ENCODE peak calls at places on chromosomes 11 and 22, in nine cellular contexts. Z is Peyer's patch, P is heart left ventricle, V is suprapubic skin, A is esophagus muscularis mucosa, S is ovary, Q is A549, G is gastrocnemius medialis, Y is breast epithelium. R is an unnamed sample.

GRCh38 chr11:1075341-1075911 is 752 bp downstream of the MUC2 start:
- DNase-seq in Z (peak), P (no peak), V (no peak), A (no peak), S (peak), Q (no peak), G (no peak), Y (no peak), R (no peak)

GRCh38 chr22:35363571-35364086 is 17.3 kb upstream of the HMOX1 start:
- DNase-seq in Z (no peak), P (no peak), V (no peak), A (no peak), S (no peak), Q (no peak), G (no peak), Y (no peak), R (no peak)

GRCh38 chr11:39990413-39990812 is 1469.0 kb downstream of the LRRC4C start:
- DNase-seq in Z (no peak), P (no peak), V (no peak), A (no peak), S (no peak), Q (no peak), G (no peak), Y (no peak), R (no peak)

GRCh38 chr11:78350101-78350645 is 67.4 kb downstream of the GAB2 start:
- DNase-seq in Z (no peak), P (peak), V (no peak), A (no peak), S (peak), Q (no peak), G (no peak), Y (no peak), R (no peak)

GRCh38 chr11:17481905-17482304 is 5.3 kb upstream of the ABCC8 start:
- DNase-seq in Z (no peak), P (no peak), V (no peak), A (no peak), S (no peak), Q (no peak), G (no peak), Y (no peak), R (no peak)

GRCh38 chr11:79493555-79494171 is 52.8 kb upstream of the TENM4 start:
- DNase-seq in Z (peak), P (peak), V (peak), A (no peak), S (peak), Q (peak), G (peak), Y (peak), R (peak)

GRCh38 chr22:44963832-44964721 is 45.7 kb downstream of the PHF21B start:
- DNase-seq in Z (no peak), P (no peak), V (no peak), A (no peak), S (no peak), Q (no peak), G (no peak), Y (no peak), R (no peak)

GRCh38 chr11:17923213-17923612 is 89.6 kb downstream of the SERGEF start:
- DNase-seq in Z (no peak), P (peak), V (no peak), A (peak), S (no peak), Q (no peak), G (peak), Y (no peak), R (no peak)

GRCh38 chr22:33038131-33038772 is 19.9 kb downstream of the SYN3 start:
- DNase-seq in Z (no peak), P (peak), V (no peak), A (no peak), S (no peak), Q (no peak), G (no peak), Y (peak), R (no peak)

GRCh38 chr11:96019810-96020747 is 96.2 kb upstream of the MTMR2 start:
- DNase-seq in Z (no peak), P (no peak), V (no peak), A (no peak), S (no peak), Q (no peak), G (no peak), Y (no peak), R (no peak)

GRCh38 chr11:45671246-45672171 is 6.1 kb upstream of the CHST1 start:
- DNase-seq in Z (peak), P (no peak), V (no peak), A (no peak), S (peak), Q (no peak), G (no peak), Y (no peak), R (no peak)

GRCh38 chr11:36222755-36223635 is 66.2 kb downstream of the COMMD9 start:
- DNase-seq in Z (no peak), P (no peak), V (no peak), A (no peak), S (no peak), Q (no peak), G (no peak), Y (no peak), R (no peak)

GRCh38 chr11:73598719-73599379 is 937 bp upstream of the FAM168A start:
- DNase-seq in Z (no peak), P (no peak), V (no peak), A (no peak), S (no peak), Q (no peak), G (no peak), Y (no peak), R (no peak)

GRCh38 chr22:45263790-45264269 is 20.9 kb upstream of the UPK3A start:
- DNase-seq in Z (peak), P (peak), V (no peak), A (no peak), S (peak), Q (peak), G (peak), Y (peak), R (peak)

GRCh38 chr11:113137735-113138529 is 176.5 kb upstream of the TTC12 start:
- DNase-seq in Z (no peak), P (no peak), V (no peak), A (peak), S (no peak), Q (no peak), G (no peak), Y (no peak), R (no peak)

GRCh38 chr11:68302256-68303054 is 9.9 kb upstream of the LRP5 start:
- DNase-seq in Z (peak), P (no peak), V (no peak), A (no peak), S (no peak), Q (peak), G (no peak), Y (no peak), R (peak)

GRCh38 chr22:38272373-38273134 is at the start of gene TMEM184B:
- DNase-seq in Z (peak), P (peak), V (peak), A (no peak), S (peak), Q (peak), G (peak), Y (peak), R (peak)

GRCh38 chr22:37316875-37317371 is 34.6 kb downstream of the CYTH4 start:
- DNase-seq in Z (peak), P (peak), V (peak), A (peak), S (peak), Q (peak), G (peak), Y (peak), R (peak)

GRCh38 chr11:134229131-134229790 is 4.8 kb downstream of the VPS26B start:
- DNase-seq in Z (no peak), P (no peak), V (no peak), A (no peak), S (no peak), Q (no peak), G (no peak), Y (no peak), R (no peak)

GRCh38 chr11:6473481-6474422 is at the start of gene TRIM3:
- DNase-seq in Z (peak), P (peak), V (peak), A (peak), S (peak), Q (peak), G (peak), Y (peak), R (peak)

GRCh38 chr11:9606799-9607510 is 33.5 kb downstream of the WEE1 start:
- DNase-seq in Z (no peak), P (no peak), V (no peak), A (peak), S (no peak), Q (peak), G (no peak), Y (no peak), R (no peak)

GRCh38 chr11:88689548-88690240 is 352.2 kb upstream of the CTSC start:
- DNase-seq in Z (no peak), P (no peak), V (no peak), A (no peak), S (no peak), Q (no peak), G (no peak), Y (no peak), R (no peak)

GRCh38 chr22:23626286-23626975 is 5.7 kb downstream of the DRICH1 start:
- DNase-seq in Z (no peak), P (no peak), V (no peak), A (no peak), S (no peak), Q (no peak), G (no peak), Y (no peak), R (no peak)

GRCh38 chr11:122375687-122376399 is 259.8 kb upstream of the BLID start:
- DNase-seq in Z (no peak), P (no peak), V (no peak), A (no peak), S (no peak), Q (no peak), G (no peak), Y (no peak), R (no peak)

GRCh38 chr22:49004484-49005399 is 822.9 kb downstream of the BRD1 start:
- DNase-seq in Z (no peak), P (no peak), V (no peak), A (peak), S (no peak), Q (no peak), G (no peak), Y (no peak), R (peak)

GRCh38 chr11:116190206-116190605 is 582.6 kb downstream of the BUD13 start:
- DNase-seq in Z (no peak), P (no peak), V (no peak), A (no peak), S (no peak), Q (no peak), G (no peak), Y (no peak), R (no peak)

DNA sequence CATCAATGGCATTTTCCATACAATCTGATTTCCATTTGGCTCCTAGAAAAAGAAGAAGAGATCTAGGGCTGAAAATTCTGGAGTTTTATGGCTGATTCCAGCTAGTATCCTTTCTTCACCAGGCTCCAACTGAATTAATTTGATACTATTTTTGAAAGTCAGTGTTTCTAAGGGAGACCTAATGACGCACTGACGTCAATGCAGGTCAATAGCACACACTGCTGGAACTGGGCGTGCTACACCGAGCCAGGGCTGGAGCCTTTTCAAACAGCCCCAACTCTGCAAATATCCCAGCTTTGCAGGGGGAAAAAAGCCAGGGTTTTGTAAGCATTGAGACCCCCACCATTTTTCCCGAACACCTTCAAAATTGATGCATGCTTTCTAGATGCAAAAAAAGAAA is 124.7 kb upstream of the HSD17B12 start:
- DNase-seq in Z (no peak), P (no peak), V (no peak), A (no peak), S (peak), Q (no peak), G (no peak), Y (no peak), R (no peak)
- H3K4me3 ChIP-seq in Z (no peak), P (no peak), V (no peak), A (no peak), S (no peak), Q (no peak), G (no peak), Y (no peak), R (no peak)

GRCh38 chr11:86571273-86571948 is 101.0 kb downstream of the ME3 start:
- DNase-seq in Z (no peak), P (no peak), V (no peak), A (peak), S (no peak), Q (peak), G (no peak), Y (no peak), R (no peak)
- TF ChIP-seq CTCF in Z (no peak), P (peak), V (no peak), A (no peak), S (peak), Q (peak), G (no peak), Y (no peak), R (no peak)

GRCh38 chr11:69487391-69487790 is 5.9 kb downstream of the LINC01488 start:
- DNase-seq in Z (no peak), P (peak), V (no peak), A (no peak), S (no peak), Q (no peak), G (no peak), Y (no peak), R (no peak)

GRCh38 chr11:69485337-69486041 is 4.0 kb downstream of the LINC01488 start:
- DNase-seq in Z (no peak), P (peak), V (no peak), A (no peak), S (no peak), Q (no peak), G (no peak), Y (no peak), R (no peak)

GRCh38 chr11:69486773-69487266 is 5.4 kb downstream of the LINC01488 start:
- DNase-seq in Z (no peak), P (peak), V (no peak), A (no peak), S (no peak), Q (no peak), G (peak), Y (peak), R (no peak)

GRCh38 chr11:69484427-69485259 is 3.2 kb downstream of the LINC01488 start:
- DNase-seq in Z (no peak), P (peak), V (no peak), A (no peak), S (no peak), Q (no peak), G (no peak), Y (no peak), R (no peak)

GRCh38 chr11:69486056-69486772 is 4.8 kb downstream of the LINC01488 start:
- DNase-seq in Z (no peak), P (peak), V (no peak), A (no peak), S (no peak), Q (no peak), G (no peak), Y (no peak), R (no peak)
- TF ChIP-seq POLR2A in Z (no peak), P (no peak), V (no peak), A (no peak), S (no peak), Q (no peak), G (no peak), Y (no peak), R (no peak)

GRCh38 chr11:62645660-62645933 is 816 bp downstream of the GANAB start:
- DNase-seq in Z (no peak), P (no peak), V (no peak), A (no peak), S (no peak), Q (no peak), G (no peak), Y (no peak), R (no peak)
- H3K4me3 ChIP-seq in Z (peak), P (peak), V (peak), A (peak), S (peak), Q (peak), G (peak), Y (peak), R (peak)

GRCh38 chr11:75403983-75404658 is 4.8 kb downstream of the RPS3 start:
- DNase-seq in Z (no peak), P (no peak), V (no peak), A (no peak), S (no peak), Q (no peak), G (no peak), Y (no peak), R (no peak)

GRCh38 chr11:75399344-75400109 is at the start of gene RPS3:
- DNase-seq in Z (peak), P (peak), V (peak), A (peak), S (peak), Q (peak), G (peak), Y (peak), R (peak)

GRCh38 chr11:75400110-75400865 is 970 bp downstream of the RPS3 start:
- DNase-seq in Z (no peak), P (no peak), V (no peak), A (no peak), S (no peak), Q (no peak), G (no peak), Y (no peak), R (no peak)

GRCh38 chr11:75403037-75403436 is 3.7 kb downstream of the RPS3 start:
- DNase-seq in Z (no peak), P (no peak), V (no peak), A (no peak), S (no peak), Q (no peak), G (no peak), Y (no peak), R (no peak)

DNA sequence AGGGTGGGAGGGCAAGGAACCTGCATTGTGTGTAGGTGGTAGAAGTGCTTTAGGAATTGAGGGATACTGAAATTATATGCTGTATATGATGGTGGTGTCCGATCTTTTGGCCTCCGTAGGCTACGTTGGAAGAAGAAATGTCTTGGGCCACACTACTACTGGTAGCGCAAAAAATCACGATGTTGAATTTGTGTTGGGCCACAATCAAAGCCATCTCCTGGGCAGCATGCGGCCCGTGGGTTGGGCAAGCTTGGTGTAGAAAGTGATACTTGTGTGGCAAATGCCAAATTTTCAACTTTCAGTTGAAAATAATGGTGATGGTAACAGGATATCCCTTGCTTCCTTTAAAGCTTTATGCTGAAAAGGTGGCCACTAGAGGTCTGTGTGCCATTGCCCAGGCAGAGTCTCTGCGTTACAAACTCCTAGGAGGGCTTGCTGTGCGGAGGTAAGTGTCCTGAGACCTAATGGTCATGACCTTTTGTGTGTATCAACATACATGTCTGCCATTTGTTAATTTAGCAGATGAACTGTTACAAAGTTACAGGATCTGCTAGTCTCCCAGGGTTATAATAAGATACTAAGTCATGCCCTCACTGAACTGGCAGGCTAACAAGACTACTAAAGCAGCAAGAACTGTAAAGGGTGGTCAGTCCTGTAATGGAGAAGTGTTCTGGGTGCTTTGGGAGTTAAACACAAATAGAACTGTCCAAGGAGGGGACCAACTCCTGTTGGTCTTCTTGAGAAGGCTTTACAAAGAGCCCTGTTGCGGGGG is 2.9 kb downstream of the RPS3 start:
- DNase-seq in Z (no peak), P (no peak), V (no peak), A (no peak), S (no peak), Q (no peak), G (peak), Y (no peak), R (no peak)
- TF ChIP-seq CTCF in Z (no peak), P (no peak), V (no peak), A (no peak), S (no peak), Q (no peak), G (peak), Y (no peak), R (no peak)

DNA sequence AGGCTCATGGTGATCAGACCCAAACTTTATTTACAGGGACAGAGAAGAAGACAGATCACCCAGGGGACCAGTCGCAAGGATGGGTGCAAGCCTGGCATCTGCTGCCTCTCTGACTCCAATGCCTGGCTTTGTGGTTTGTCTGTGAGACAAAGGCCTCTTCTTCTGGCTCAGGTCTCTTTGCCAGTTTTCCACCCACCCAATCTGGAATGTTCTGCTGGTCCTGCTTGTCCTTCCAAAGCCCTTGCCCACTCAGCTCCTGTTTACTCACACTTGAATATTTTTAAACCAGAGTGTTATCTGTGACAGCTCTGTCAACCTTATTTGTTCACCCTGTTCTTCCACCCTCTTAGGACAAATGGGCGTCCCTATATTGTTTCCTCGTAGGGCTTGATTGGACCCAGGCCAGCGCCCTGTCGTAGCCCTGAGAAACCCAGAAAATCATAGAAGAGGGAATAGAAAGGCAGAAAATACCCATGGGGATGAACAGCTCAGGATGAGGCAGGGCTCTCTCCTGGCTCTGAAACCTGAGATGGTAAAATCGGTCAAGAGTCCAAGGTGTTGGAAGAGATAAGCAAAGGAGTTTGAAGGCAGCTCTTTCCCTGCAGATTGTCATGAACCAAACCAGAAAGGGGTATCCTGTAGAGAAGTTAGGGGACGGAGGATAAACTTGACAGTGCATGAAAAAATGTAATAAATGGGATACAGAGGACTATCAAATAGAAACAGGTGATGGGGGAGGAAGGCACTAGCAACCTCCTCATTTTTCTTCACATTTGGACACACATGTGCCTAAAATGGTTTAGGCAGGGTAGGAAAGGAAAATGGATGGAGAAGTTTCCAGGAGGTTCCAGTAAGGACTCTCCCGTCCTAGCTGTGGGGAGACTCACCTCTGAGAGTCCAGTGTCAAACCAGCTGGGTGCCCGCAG is 670 bp downstream of the CRYAB start:
- DNase-seq in Z (no peak), P (peak), V (no peak), A (peak), S (no peak), Q (no peak), G (no peak), Y (peak), R (no peak)
- TF ChIP-seq POLR2A in Z (no peak), P (no peak), V (no peak), A (no peak), S (no peak), Q (no peak), G (peak), Y (no peak), R (no peak)